ENCODE peak calls at places on chromosomes 12 and 14, in seven cellular contexts. O, C, U, X, M, P and K are unnamed samples.
A peak's percentile ranks its signal among the peaks of the same experiment; 100 is the strongest.

GRCh38 chr12:4909734-4910501 is at the start of gene KCNA1:
- DNase-seq in P (peak; percentile 7), X (no peak), O (no peak), U (no peak), C (no peak), M (no peak), K (no peak)

GRCh38 chr14:32865827-32866376 is 72.8 kb upstream of the NPAS3 start:
- DNase-seq in O (no peak), X (peak; percentile 62), M (no peak), P (no peak), U (no peak), C (no peak), K (no peak)

GRCh38 chr12:509494-509893 is 49.8 kb downstream of the B4GALNT3 start:
- DNase-seq in M (no peak), X (no peak), U (no peak), O (peak; percentile 67), P (no peak), C (no peak), K (no peak)

GRCh38 chr14:61557854-61558253 is 137.5 kb upstream of the HIF1A start:
- DNase-seq in U (no peak), C (no peak), M (no peak), O (no peak), P (no peak), X (no peak), K (no peak)

GRCh38 chr12:115584156-115584555 is 693.3 kb downstream of the MED13L start:
- DNase-seq in C (no peak), O (no peak), U (no peak), X (no peak), M (no peak), P (peak; percentile 15), K (no peak)

GRCh38 chr12:6084261-6084968 is 40.1 kb downstream of the VWF start:
- DNase-seq in X (no peak), O (peak; percentile 63), M (no peak), P (peak; percentile 88), U (peak; percentile 46), C (peak; percentile 52), K (peak; percentile 35)

GRCh38 chr12:48869191-48869590 is 3.5 kb upstream of the RND1 start:
- DNase-seq in C (no peak), P (no peak), M (no peak), O (no peak), U (no peak), X (no peak), K (no peak)

GRCh38 chr14:97878727-97879126 is 1081.5 kb downstream of the VRK1 start:
- DNase-seq in C (no peak), M (no peak), O (no peak), U (no peak), P (peak; percentile 73), X (no peak), K (no peak)

GRCh38 chr12:26109343-26109841 is 15.4 kb downstream of the BHLHE41 start:
- DNase-seq in C (no peak), U (no peak), X (peak; percentile 76), P (peak; percentile 72), M (no peak), O (no peak), K (peak; percentile 36)

GRCh38 chr14:65696801-65697200 is 284.3 kb downstream of the FUT8 start:
- DNase-seq in P (peak; percentile 28), U (no peak), M (no peak), O (no peak), X (no peak), C (no peak), K (no peak)

GRCh38 chr14:73393375-73393774 is 65.0 kb downstream of the NUMB start:
- DNase-seq in U (no peak), C (no peak), X (no peak), O (no peak), M (peak; percentile 69), P (no peak), K (no peak)

GRCh38 chr12:67958187-67958586 is 31.1 kb upstream of the IFNG-AS1 start:
- DNase-seq in C (no peak), X (no peak), P (no peak), U (no peak), M (no peak), O (no peak), K (no peak)

GRCh38 chr12:22272596-22272995 is 61.9 kb downstream of the ST8SIA1 start:
- DNase-seq in U (no peak), P (no peak), M (no peak), X (no peak), O (no peak), C (no peak), K (no peak)

GRCh38 chr14:25537846-25538455 is 488.0 kb upstream of the STXBP6 start:
- DNase-seq in C (no peak), O (no peak), U (no peak), P (no peak), M (peak; percentile 26), X (peak; percentile 68), K (no peak)

GRCh38 chr12:100579844-100580243 is 6.4 kb downstream of the GAS2L3 start:
- DNase-seq in X (no peak), U (no peak), C (no peak), O (no peak), P (no peak), M (no peak), K (no peak)

GRCh38 chr12:34286483-34286882 is 264.2 kb downstream of the ALG10 start:
- DNase-seq in P (no peak), M (no peak), X (no peak), C (no peak), U (no peak), O (no peak), K (no peak)

GRCh38 chr14:105382343-105383082 is 15.8 kb upstream of the TEX22 start:
- DNase-seq in U (no peak), X (no peak), P (no peak), M (no peak), C (no peak), O (no peak), K (no peak)

GRCh38 chr14:75479770-75480600 is 42.3 kb upstream of the BATF start:
- DNase-seq in X (no peak), P (no peak), O (no peak), C (no peak), M (no peak), U (no peak), K (no peak)

GRCh38 chr12:79127268-79127895 is 262.8 kb downstream of the SYT1 start:
- DNase-seq in X (no peak), P (peak; percentile 92), C (peak; percentile 7), O (peak; percentile 6), U (no peak), M (no peak), K (peak; percentile 88)

GRCh38 chr12:55974308-55974724 is 438 bp downstream of the RAB5B start:
- DNase-seq in P (no peak), O (peak; percentile 47), U (peak; percentile 60), C (no peak), X (peak; percentile 69), M (no peak), K (peak; percentile 56)

GRCh38 chr12:109302358-109302757 is 6.7 kb downstream of the FOXN4 start:
- DNase-seq in P (no peak), U (peak; percentile 46), C (no peak), O (no peak), X (no peak), M (no peak), K (no peak)
- TF ChIP-seq CTCF in P (no peak), U (no peak), C (peak; percentile 22), O (no peak), X (no peak), M (peak; percentile 28), K (no peak)

GRCh38 chr14:100904307-100905019 is 941 bp upstream of the RTL1 start:
- DNase-seq in X (no peak), P (no peak), O (no peak), U (no peak), C (no peak), M (no peak), K (no peak)

GRCh38 chr14:100902792-100903191 is 730 bp downstream of the RTL1 start:
- DNase-seq in M (no peak), P (no peak), U (no peak), X (no peak), O (no peak), C (no peak), K (no peak)

GRCh38 chr14:100905166-100905565 is 1.6 kb upstream of the RTL1 start:
- DNase-seq in M (no peak), U (no peak), X (no peak), O (no peak), C (no peak), P (no peak), K (no peak)

GRCh38 chr14:100902295-100902694 is 1.2 kb downstream of the RTL1 start:
- DNase-seq in C (no peak), M (no peak), X (no peak), U (peak; percentile 39), P (no peak), O (no peak), K (no peak)

DNA sequence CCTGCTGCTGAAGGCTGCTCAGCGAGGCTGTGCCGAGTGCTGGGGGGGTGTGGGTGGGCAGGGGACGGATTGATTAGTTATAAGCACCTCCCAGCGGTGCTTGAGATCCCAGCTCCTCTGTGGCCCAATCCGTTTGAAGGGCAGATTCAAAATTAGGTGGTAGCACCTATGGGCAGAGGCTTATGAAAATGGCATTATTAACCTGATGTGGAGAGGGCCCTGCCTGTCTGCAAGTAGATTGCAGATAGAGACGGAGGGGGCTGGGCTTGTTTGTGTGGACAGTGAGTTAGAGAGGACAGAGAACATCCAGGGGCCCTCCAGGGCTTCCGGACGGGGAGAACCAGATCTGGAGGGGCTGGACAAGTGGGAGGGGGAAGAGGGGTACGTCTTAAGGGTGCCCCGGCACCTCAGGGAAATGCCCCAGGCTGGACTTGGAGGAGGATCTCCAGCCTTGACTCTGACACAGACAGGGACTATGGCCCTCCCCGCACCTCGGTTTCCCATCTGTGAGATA is at the start of gene RTL1:
- DNase-seq in U (no peak), P (no peak), O (no peak), C (no peak), M (no peak), X (no peak), K (no peak)
- H3K4me3 ChIP-seq in U (no peak within 1 kb of the TSS), P (no peak within 1 kb of the TSS), O (no peak within 1 kb of the TSS), C (no peak within 1 kb of the TSS), M (no peak within 1 kb of the TSS), X (no peak within 1 kb of the TSS), K (no peak within 1 kb of the TSS)

GRCh38 chr14:96281486-96281885 is 25.5 kb downstream of the BDKRB1 start:
- DNase-seq in X (no peak), O (no peak), C (no peak), P (no peak), M (no peak), U (no peak), K (peak; percentile 79)
- TF ChIP-seq CTCF in X (no peak), O (no peak), C (no peak), P (no peak), M (peak; percentile 53), U (peak; percentile 17), K (no peak)

DNA sequence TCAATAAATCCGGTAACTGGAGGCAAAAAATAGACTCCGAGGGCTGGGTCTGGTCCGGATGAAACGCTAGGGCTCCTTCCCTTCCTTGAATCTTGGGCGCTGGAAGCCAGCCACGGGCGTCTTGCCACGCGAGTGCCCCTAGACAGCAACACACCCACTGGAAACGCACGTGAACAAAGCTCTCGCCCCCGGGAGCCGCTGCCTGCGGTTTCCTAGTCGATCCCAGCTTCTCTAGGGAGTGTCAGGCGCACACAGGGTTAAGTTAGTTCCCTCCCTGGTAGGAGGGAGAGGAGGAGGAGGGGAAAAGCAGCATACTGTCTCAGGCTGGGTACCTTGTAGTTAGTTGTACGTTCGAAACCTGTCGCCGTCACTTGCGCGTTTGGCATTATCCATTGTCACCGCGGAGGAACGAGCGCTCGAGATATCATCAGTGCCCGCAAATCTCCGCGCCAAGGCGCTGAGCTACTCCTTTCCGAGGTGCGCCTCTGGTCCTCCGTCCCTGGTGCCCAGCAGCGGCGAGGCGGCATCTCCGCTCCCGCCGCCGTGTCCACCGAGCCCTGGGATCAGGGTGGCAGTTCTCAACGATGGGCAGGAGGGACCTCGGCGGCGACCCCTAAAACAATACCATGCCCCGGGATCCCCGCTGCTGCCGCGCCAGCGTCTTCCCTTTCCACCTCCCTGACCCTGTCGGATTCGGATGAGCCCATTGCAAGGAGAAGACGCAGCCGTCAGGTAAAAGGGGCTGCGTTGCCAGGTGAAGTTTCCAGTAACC is at the start of gene FLRT2:
- DNase-seq in U (peak; percentile 33), P (peak; percentile 81), M (no peak), X (peak; percentile 78), C (no peak), O (peak; percentile 93), K (peak; percentile 68)
- H3K4me3 ChIP-seq in U (peak within 1 kb of the TSS; percentile 51), P (peak within 1 kb of the TSS; percentile 92), M (no peak within 1 kb of the TSS), X (peak within 1 kb of the TSS; percentile 73), C (peak within 1 kb of the TSS; percentile 91), O (peak within 1 kb of the TSS; percentile 38), K (peak within 1 kb of the TSS; percentile 87)